ENCODE peak calls at places on chromosomes 4 and X, in seven cellular contexts. One of them, this sample, is unnamed.
A peak's percentile ranks its signal among the peaks of the same experiment; 100 is the strongest.

GRCh38 chrX:18098704-18099103 is 122.0 kb downstream of the BEND2 start:
- DNase-seq in islet precursor cell: peak; percentile 66
- DNase-seq in myocyte: no peak
- DNase-seq in sciatic nerve: no peak
- DNase-seq in CD4-positive, CD25-positive, alpha-beta regulatory T cell: no peak
- DNase-seq in suprapubic skin: no peak
- DNase-seq in foreskin keratinocyte: no peak
- DNase-seq in this sample: no peak

GRCh38 chr4:57866468-57867173 is 756.4 kb upstream of the IGFBP7 start:
- DNase-seq in islet precursor cell: no peak
- DNase-seq in myocyte: no peak
- DNase-seq in CD4-positive, CD25-positive, alpha-beta regulatory T cell: no peak
- DNase-seq in sciatic nerve: no peak
- DNase-seq in suprapubic skin: no peak
- DNase-seq in foreskin keratinocyte: no peak
- DNase-seq in this sample: no peak

GRCh38 chr4:41257257-41257900 is 651 bp downstream of the UCHL1 start:
- DNase-seq in CD4-positive, CD25-positive, alpha-beta regulatory T cell: peak; percentile 2
- DNase-seq in myocyte: peak; percentile 49
- DNase-seq in suprapubic skin: no peak
- DNase-seq in sciatic nerve: peak; percentile 66
- DNase-seq in islet precursor cell: peak; percentile 74
- DNase-seq in foreskin keratinocyte: peak; percentile 19
- DNase-seq in this sample: no peak

GRCh38 chr4:66653937-66654336 is 891.4 kb downstream of the CENPC start:
- DNase-seq in suprapubic skin: no peak
- DNase-seq in CD4-positive, CD25-positive, alpha-beta regulatory T cell: no peak
- DNase-seq in sciatic nerve: no peak
- DNase-seq in myocyte: peak; percentile 25
- DNase-seq in foreskin keratinocyte: no peak
- DNase-seq in islet precursor cell: no peak
- DNase-seq in this sample: no peak

GRCh38 chr4:138005486-138005885 is 236.7 kb downstream of the SLC7A11 start:
- DNase-seq in myocyte: no peak
- DNase-seq in suprapubic skin: no peak
- DNase-seq in islet precursor cell: no peak
- DNase-seq in sciatic nerve: no peak
- DNase-seq in foreskin keratinocyte: no peak
- DNase-seq in CD4-positive, CD25-positive, alpha-beta regulatory T cell: no peak
- DNase-seq in this sample: no peak

GRCh38 chr4:76977731-76978350 is 28.3 kb downstream of the SEPTIN11 start:
- DNase-seq in sciatic nerve: no peak
- DNase-seq in islet precursor cell: no peak
- DNase-seq in suprapubic skin: no peak
- DNase-seq in foreskin keratinocyte: no peak
- DNase-seq in myocyte: no peak
- DNase-seq in CD4-positive, CD25-positive, alpha-beta regulatory T cell: no peak
- DNase-seq in this sample: no peak

GRCh38 chr4:81408341-81408740 is 63.4 kb downstream of the RASGEF1B start:
- DNase-seq in sciatic nerve: no peak
- DNase-seq in CD4-positive, CD25-positive, alpha-beta regulatory T cell: no peak
- DNase-seq in islet precursor cell: no peak
- DNase-seq in foreskin keratinocyte: no peak
- DNase-seq in myocyte: no peak
- DNase-seq in suprapubic skin: no peak
- DNase-seq in this sample: no peak

GRCh38 chrX:119391279-119391678 is 7.9 kb upstream of the SLC25A43 start:
- DNase-seq in foreskin keratinocyte: no peak
- DNase-seq in suprapubic skin: no peak
- DNase-seq in CD4-positive, CD25-positive, alpha-beta regulatory T cell: peak; percentile 30
- DNase-seq in sciatic nerve: no peak
- DNase-seq in islet precursor cell: no peak
- DNase-seq in myocyte: peak; percentile 20
- DNase-seq in this sample: no peak

GRCh38 chrX:140762061-140762460 is 52.5 kb downstream of the LINC00632 start:
- DNase-seq in foreskin keratinocyte: no peak
- DNase-seq in CD4-positive, CD25-positive, alpha-beta regulatory T cell: peak; percentile 50
- DNase-seq in suprapubic skin: no peak
- DNase-seq in myocyte: peak; percentile 76
- DNase-seq in islet precursor cell: peak; percentile 63
- DNase-seq in sciatic nerve: peak; percentile 66
- DNase-seq in this sample: no peak

GRCh38 chrX:79169484-79169883 is 25.0 kb downstream of the GPR174 start:
- DNase-seq in foreskin keratinocyte: no peak
- DNase-seq in CD4-positive, CD25-positive, alpha-beta regulatory T cell: no peak
- DNase-seq in sciatic nerve: no peak
- DNase-seq in myocyte: no peak
- DNase-seq in islet precursor cell: no peak
- DNase-seq in suprapubic skin: no peak
- DNase-seq in this sample: no peak

GRCh38 chr4:122732329-122733026 is at the start of gene BBS12:
- DNase-seq in islet precursor cell: peak; percentile 100
- DNase-seq in suprapubic skin: peak; percentile 99
- DNase-seq in myocyte: peak; percentile 100
- DNase-seq in foreskin keratinocyte: peak; percentile 96
- DNase-seq in sciatic nerve: peak; percentile 99
- DNase-seq in CD4-positive, CD25-positive, alpha-beta regulatory T cell: peak; percentile 99
- DNase-seq in this sample: peak; percentile 98

GRCh38 chr4:161952382-161952781 is 211.4 kb downstream of the FSTL5 start:
- DNase-seq in suprapubic skin: no peak
- DNase-seq in myocyte: no peak
- DNase-seq in sciatic nerve: no peak
- DNase-seq in islet precursor cell: no peak
- DNase-seq in foreskin keratinocyte: no peak
- DNase-seq in CD4-positive, CD25-positive, alpha-beta regulatory T cell: no peak
- DNase-seq in this sample: no peak

GRCh38 chr4:47531241-47531953 is 46.3 kb downstream of the ATP10D start:
- DNase-seq in islet precursor cell: peak; percentile 60
- DNase-seq in foreskin keratinocyte: peak; percentile 94
- DNase-seq in sciatic nerve: no peak
- DNase-seq in CD4-positive, CD25-positive, alpha-beta regulatory T cell: peak; percentile 71
- DNase-seq in myocyte: peak; percentile 90
- DNase-seq in suprapubic skin: no peak
- DNase-seq in this sample: peak; percentile 27

GRCh38 chr4:57020467-57021101 is 41.9 kb downstream of the POLR2B start:
- DNase-seq in CD4-positive, CD25-positive, alpha-beta regulatory T cell: no peak
- DNase-seq in myocyte: no peak
- DNase-seq in sciatic nerve: no peak
- DNase-seq in foreskin keratinocyte: peak; percentile 74
- DNase-seq in islet precursor cell: no peak
- DNase-seq in suprapubic skin: no peak
- DNase-seq in this sample: no peak

GRCh38 chr4:7393491-7394183 is 41.1 kb downstream of the PSAPL1 start:
- DNase-seq in myocyte: no peak
- DNase-seq in foreskin keratinocyte: no peak
- DNase-seq in CD4-positive, CD25-positive, alpha-beta regulatory T cell: no peak
- DNase-seq in sciatic nerve: peak; percentile 50
- DNase-seq in islet precursor cell: peak; percentile 54
- DNase-seq in suprapubic skin: peak; percentile 69
- DNase-seq in this sample: no peak

GRCh38 chr4:3071811-3072210 is 2.5 kb downstream of the HTT-AS start:
- DNase-seq in myocyte: no peak
- DNase-seq in suprapubic skin: no peak
- DNase-seq in islet precursor cell: no peak
- DNase-seq in sciatic nerve: no peak
- DNase-seq in foreskin keratinocyte: no peak
- DNase-seq in CD4-positive, CD25-positive, alpha-beta regulatory T cell: no peak
- DNase-seq in this sample: no peak

GRCh38 chr4:182102576-182102975 is 140.6 kb upstream of the TENM3 start:
- DNase-seq in foreskin keratinocyte: no peak
- DNase-seq in islet precursor cell: no peak
- DNase-seq in sciatic nerve: no peak
- DNase-seq in myocyte: no peak
- DNase-seq in CD4-positive, CD25-positive, alpha-beta regulatory T cell: no peak
- DNase-seq in suprapubic skin: no peak
- DNase-seq in this sample: no peak

GRCh38 chrX:154711264-154711663 is 39.6 kb downstream of the GAB3 start:
- DNase-seq in myocyte: no peak
- DNase-seq in CD4-positive, CD25-positive, alpha-beta regulatory T cell: no peak
- DNase-seq in sciatic nerve: no peak
- DNase-seq in islet precursor cell: no peak
- DNase-seq in foreskin keratinocyte: no peak
- DNase-seq in suprapubic skin: no peak
- DNase-seq in this sample: no peak

GRCh38 chr4:183436417-183436816 is 8.0 kb upstream of the CDKN2AIP start:
- DNase-seq in CD4-positive, CD25-positive, alpha-beta regulatory T cell: no peak
- DNase-seq in myocyte: no peak
- DNase-seq in sciatic nerve: no peak
- DNase-seq in foreskin keratinocyte: no peak
- DNase-seq in islet precursor cell: peak; percentile 60
- DNase-seq in suprapubic skin: no peak
- DNase-seq in this sample: no peak

GRCh38 chr4:108543359-108543968 is 76.9 kb upstream of the RPL34 start:
- DNase-seq in CD4-positive, CD25-positive, alpha-beta regulatory T cell: no peak
- DNase-seq in suprapubic skin: no peak
- DNase-seq in myocyte: no peak
- DNase-seq in foreskin keratinocyte: no peak
- DNase-seq in sciatic nerve: no peak
- DNase-seq in islet precursor cell: no peak
- DNase-seq in this sample: no peak

GRCh38 chr4:150135134-150135773 is 57.0 kb downstream of the DCLK2 start:
- DNase-seq in suprapubic skin: no peak
- DNase-seq in islet precursor cell: no peak
- DNase-seq in sciatic nerve: no peak
- DNase-seq in myocyte: no peak
- DNase-seq in CD4-positive, CD25-positive, alpha-beta regulatory T cell: no peak
- DNase-seq in foreskin keratinocyte: no peak
- DNase-seq in this sample: no peak

GRCh38 chrX:153460826-153461225 is 9.6 kb downstream of the HAUS7 start:
- DNase-seq in sciatic nerve: peak; percentile 77
- DNase-seq in CD4-positive, CD25-positive, alpha-beta regulatory T cell: peak; percentile 56
- DNase-seq in foreskin keratinocyte: no peak
- DNase-seq in myocyte: no peak
- DNase-seq in suprapubic skin: no peak
- DNase-seq in islet precursor cell: peak; percentile 76
- DNase-seq in this sample: peak; percentile 14

GRCh38 chrX:130704053-130705038 is 198.7 kb downstream of the ENOX2 start:
- DNase-seq in islet precursor cell: no peak
- DNase-seq in foreskin keratinocyte: no peak
- DNase-seq in CD4-positive, CD25-positive, alpha-beta regulatory T cell: no peak
- DNase-seq in sciatic nerve: no peak
- DNase-seq in myocyte: no peak
- DNase-seq in suprapubic skin: no peak
- DNase-seq in this sample: no peak

GRCh38 chr4:8525383-8526120 is 54.6 kb upstream of the GPR78 start:
- DNase-seq in sciatic nerve: no peak
- DNase-seq in CD4-positive, CD25-positive, alpha-beta regulatory T cell: no peak
- DNase-seq in myocyte: peak; percentile 45
- DNase-seq in foreskin keratinocyte: no peak
- DNase-seq in islet precursor cell: no peak
- DNase-seq in suprapubic skin: no peak
- DNase-seq in this sample: no peak